ENCODE peak calls at places on chromosomes 13 and 19, in nine cellular contexts. T is sigmoid colon, G is ovary, K is A549, B is stomach, Q is HepG2, M is prostate gland, V is testis, C is uterus. P is an unnamed sample.
A peak's percentile ranks its signal among the peaks of the same experiment; 100 is the strongest.

GRCh38 chr19:50835103-50835784 is 1.9 kb upstream of the KLK15 start:
- DNase-seq in T (no peak), G (no peak), K (peak; percentile 51), B (no peak), Q (no peak), M (peak; percentile 33), V (peak; percentile 28), C (no peak), P (no peak)

GRCh38 chr19:14118165-14119051 is 846 bp upstream of the PRKACA start:
- DNase-seq in T (peak; percentile 97), G (peak; percentile 81), K (no peak), B (peak; percentile 63), Q (peak; percentile 71), M (peak; percentile 75), V (peak; percentile 77), C (peak; percentile 87), P (peak; percentile 81)

GRCh38 chr19:18097217-18097992 is at the start of gene MAST3:
- DNase-seq in T (peak; percentile 80), G (peak; percentile 79), K (peak; percentile 71), B (peak; percentile 94), Q (peak; percentile 70), M (peak; percentile 78), V (peak; percentile 86), C (peak; percentile 59), P (peak; percentile 62)

GRCh38 chr19:35206855-35207254 is 21.7 kb downstream of the FAM187B start:
- DNase-seq in T (no peak), G (no peak), K (no peak), B (peak; percentile 10), Q (no peak), M (no peak), V (no peak), C (no peak), P (no peak)

GRCh38 chr19:29311391-29311790 is 98.4 kb upstream of the UQCRFS1 start:
- DNase-seq in T (no peak), G (no peak), K (no peak), B (no peak), Q (no peak), M (no peak), V (no peak), C (no peak), P (no peak)

GRCh38 chr19:37654525-37654832 is 786 bp downstream of the ZFP30 start:
- DNase-seq in T (no peak), G (no peak), K (peak; percentile 49), B (no peak), Q (no peak), M (no peak), V (no peak), C (no peak), P (no peak)

GRCh38 chr19:11708457-11708856 is 30.3 kb downstream of the ZNF823 start:
- DNase-seq in T (no peak), G (no peak), K (no peak), B (no peak), Q (no peak), M (no peak), V (no peak), C (no peak), P (no peak)

GRCh38 chr13:84654654-84655244 is 772.5 kb upstream of the SLITRK1 start:
- DNase-seq in T (no peak), G (no peak), K (no peak), B (no peak), Q (no peak), M (no peak), V (no peak), C (no peak), P (no peak)

GRCh38 chr19:58261600-58261967 is 17.2 kb upstream of the ZNF8 start:
- DNase-seq in T (no peak), G (no peak), K (no peak), B (no peak), Q (no peak), M (no peak), V (no peak), C (no peak), P (no peak)

GRCh38 chr19:17721821-17722220 is 2.5 kb downstream of the MAP1S start:
- DNase-seq in T (no peak), G (no peak), K (no peak), B (no peak), Q (no peak), M (no peak), V (no peak), C (no peak), P (no peak)

GRCh38 chr13:32376642-32377418 is 51.1 kb downstream of the N4BP2L1 start:
- DNase-seq in T (no peak), G (no peak), K (no peak), B (no peak), Q (no peak), M (no peak), V (no peak), C (no peak), P (no peak)

GRCh38 chr13:22665531-22665930 is 515.2 kb upstream of the SGCG start:
- DNase-seq in T (no peak), G (no peak), K (no peak), B (no peak), Q (no peak), M (no peak), V (no peak), C (no peak), P (no peak)

GRCh38 chr13:101915333-101915732 is 462.9 kb downstream of the ITGBL1 start:
- DNase-seq in T (no peak), G (no peak), K (no peak), B (no peak), Q (no peak), M (no peak), V (no peak), C (no peak), P (no peak)

GRCh38 chr19:39397360-39398296 is 6.5 kb downstream of the MED29 start:
- DNase-seq in T (peak; percentile 96), G (peak; percentile 81), K (peak; percentile 99), B (peak; percentile 96), Q (peak; percentile 95), M (peak; percentile 85), V (peak; percentile 91), C (peak; percentile 90), P (peak; percentile 88)
- TF ChIP-seq POLR2A in T (peak; percentile 48), G (peak; percentile 28), K (peak; percentile 47), B (no peak), Q (peak; percentile 95), M (no peak), V (no peak), C (no peak), P (no peak)

DNA sequence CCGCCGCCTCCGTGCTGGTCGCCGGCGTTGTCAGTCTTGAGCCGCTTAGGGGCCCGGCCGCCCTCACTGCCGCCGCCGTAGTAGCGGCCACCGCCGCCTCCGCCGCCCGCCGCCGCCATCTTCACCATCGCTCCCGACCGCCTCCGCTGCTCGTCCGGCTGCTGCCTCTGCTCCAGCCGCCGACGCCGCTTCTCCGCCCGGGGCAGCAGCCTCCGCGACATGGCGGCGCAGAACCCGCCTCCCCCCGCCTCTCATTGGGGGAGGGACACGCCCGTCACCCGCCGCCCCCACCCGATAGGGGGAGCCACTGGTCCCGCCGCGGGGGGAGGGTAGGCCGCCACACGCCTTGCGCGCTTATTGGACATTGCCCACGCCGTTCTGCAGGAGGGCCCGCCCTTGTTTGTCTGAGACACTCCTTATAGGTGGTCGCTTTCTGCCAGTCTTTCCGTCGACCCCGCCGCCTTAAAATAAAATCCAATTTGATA is at the start of gene HNRNPL:
- DNase-seq in T (no peak), G (peak; percentile 99), K (no peak), B (peak; percentile 99), Q (no peak), M (no peak), V (no peak), C (peak; percentile 99), P (no peak)
- H3K4me1 ChIP-seq in T (peaks cover 41% of the 10 kb centered on the region), G (peaks cover 13% of the 10 kb centered on the region), K (peaks cover 44% of the 10 kb centered on the region), B (peaks cover 58% of the 10 kb centered on the region), Q (peaks cover 66% of the 10 kb centered on the region), M (peaks cover 14% of the 10 kb centered on the region), V (peaks cover 32% of the 10 kb centered on the region), C (peaks cover 24% of the 10 kb centered on the region), P (no peaks in the 10 kb centered on the region)

GRCh38 chr13:99498304-99499161 is 2.7 kb upstream of the TM9SF2 start:
- DNase-seq in T (peak; percentile 99), G (peak; percentile 96), K (peak; percentile 91), B (peak; percentile 98), Q (peak; percentile 96), M (peak; percentile 98), V (peak; percentile 98), C (peak; percentile 97), P (peak; percentile 87)

GRCh38 chr13:99500839-99501134 is 485 bp upstream of the TM9SF2 start:
- DNase-seq in T (no peak), G (no peak), K (no peak), B (no peak), Q (no peak), M (no peak), V (no peak), C (no peak), P (no peak)

GRCh38 chr13:99505814-99506269 is 4.6 kb downstream of the TM9SF2 start:
- DNase-seq in T (no peak), G (no peak), K (peak; percentile 16), B (no peak), Q (no peak), M (no peak), V (no peak), C (no peak), P (no peak)

GRCh38 chr13:99501952-99502310 is 659 bp downstream of the TM9SF2 start:
- DNase-seq in T (no peak), G (no peak), K (no peak), B (peak; percentile 30), Q (no peak), M (peak; percentile 6), V (peak; percentile 56), C (no peak), P (no peak)

GRCh38 chr13:99501135-99501951 is at the start of gene TM9SF2:
- DNase-seq in T (peak; percentile 98), G (peak; percentile 97), K (peak; percentile 87), B (peak; percentile 98), Q (peak; percentile 92), M (peak; percentile 94), V (peak; percentile 94), C (peak; percentile 99), P (peak; percentile 93)
- TF ChIP-seq POLR2A in T (peak; percentile 80), G (peak; percentile 68), K (peak; percentile 45), B (peak; percentile 22), Q (peak; percentile 59), M (peak; percentile 61), V (no peak), C (peak; percentile 54), P (peak; percentile 63)

GRCh38 chr13:44304433-44304725 is 69.2 kb upstream of the SERP2 start:
- DNase-seq in T (no peak), G (no peak), K (no peak), B (no peak), Q (no peak), M (no peak), V (no peak), C (no peak), P (no peak)
- H3K4me1 ChIP-seq in T (peaks cover 87% of the 10 kb centered on the region), G (peaks cover 22% of the 10 kb centered on the region), K (peaks cover 75% of the 10 kb centered on the region), B (peaks cover 38% of the 10 kb centered on the region), Q (peaks cover 11% of the 10 kb centered on the region), M (peaks cover 13% of the 10 kb centered on the region), V (peaks cover 4% of the 10 kb centered on the region), C (peaks cover 16% of the 10 kb centered on the region), P (peaks cover 22% of the 10 kb centered on the region)

GRCh38 chr19:41263850-41264580 is at the start of gene HNRNPUL1:
- DNase-seq in T (peak; percentile 100), G (peak; percentile 99), K (peak; percentile 100), B (peak; percentile 98), Q (peak; percentile 100), M (peak; percentile 100), V (peak; percentile 99), C (peak; percentile 99), P (peak; percentile 97)
- TF ChIP-seq POLR2A in T (no peak), G (peak; percentile 48), K (peak; percentile 29), B (no peak), Q (peak; percentile 25), M (peak; percentile 42), V (no peak), C (peak; percentile 41), P (peak; percentile 65)

P was measured in tibial nerve.